ENCODE peak calls at places on chromosomes 2 and 18, in four cellular contexts. One of them, this sample, is unnamed. For H3K4me1 and H3K9me3, the result is how much of the 10 kb centered on the place peaks cover.

GRCh38 chr2:66675596-66675995 is 240.7 kb downstream of the MEIS1 start:
- DNase-seq in cardiac muscle cell: no peak
- DNase-seq in CD8-positive, alpha-beta memory T cell: no peak
- DNase-seq in GM23248: no peak
- DNase-seq in this sample: no peak

GRCh38 chr18:5596585-5596984 is 52.8 kb upstream of the EPB41L3 start:
- DNase-seq in cardiac muscle cell: no peak
- DNase-seq in CD8-positive, alpha-beta memory T cell: no peak
- DNase-seq in GM23248: no peak
- DNase-seq in this sample: no peak

GRCh38 chr18:79925656-79925979 is 25.8 kb downstream of the SLC66A2 start:
- DNase-seq in cardiac muscle cell: no peak
- DNase-seq in CD8-positive, alpha-beta memory T cell: no peak
- DNase-seq in GM23248: no peak
- DNase-seq in this sample: no peak

GRCh38 chr2:39437522-39438296 is 624 bp upstream of the MAP4K3 start:
- DNase-seq in cardiac muscle cell: peak
- DNase-seq in CD8-positive, alpha-beta memory T cell: peak
- DNase-seq in GM23248: peak
- DNase-seq in this sample: no peak

GRCh38 chr2:153601812-153602211 is 123.2 kb upstream of the RPRM start:
- DNase-seq in cardiac muscle cell: no peak
- DNase-seq in CD8-positive, alpha-beta memory T cell: no peak
- DNase-seq in GM23248: no peak
- DNase-seq in this sample: no peak

GRCh38 chr2:120346667-120347358 is 877 bp downstream of the INHBB start:
- DNase-seq in cardiac muscle cell: peak
- DNase-seq in CD8-positive, alpha-beta memory T cell: no peak
- DNase-seq in GM23248: peak
- DNase-seq in this sample: no peak

GRCh38 chr2:198763793-198764192 is 693.9 kb downstream of the SATB2 start:
- DNase-seq in cardiac muscle cell: no peak
- DNase-seq in CD8-positive, alpha-beta memory T cell: no peak
- DNase-seq in GM23248: no peak
- DNase-seq in this sample: no peak

GRCh38 chr18:5238371-5238758 is 41.3 kb upstream of the AKAIN1 start:
- DNase-seq in cardiac muscle cell: peak
- DNase-seq in CD8-positive, alpha-beta memory T cell: peak
- DNase-seq in GM23248: peak
- DNase-seq in this sample: peak

GRCh38 chr2:164562666-164563065 is 58.6 kb downstream of the GRB14 start:
- DNase-seq in cardiac muscle cell: no peak
- DNase-seq in CD8-positive, alpha-beta memory T cell: no peak
- DNase-seq in GM23248: no peak
- DNase-seq in this sample: no peak

GRCh38 chr2:74499269-74499939 is at the start of gene LBX2:
- DNase-seq in cardiac muscle cell: peak
- DNase-seq in CD8-positive, alpha-beta memory T cell: no peak
- DNase-seq in GM23248: peak
- DNase-seq in this sample: no peak

GRCh38 chr2:225486226-225486625 is 86.7 kb downstream of the NYAP2 start:
- DNase-seq in cardiac muscle cell: no peak
- DNase-seq in CD8-positive, alpha-beta memory T cell: no peak
- DNase-seq in GM23248: no peak
- DNase-seq in this sample: no peak

GRCh38 chr18:75558790-75559189 is 131.3 kb upstream of the SMIM21 start:
- DNase-seq in cardiac muscle cell: no peak
- DNase-seq in CD8-positive, alpha-beta memory T cell: no peak
- DNase-seq in GM23248: no peak
- DNase-seq in this sample: no peak

GRCh38 chr18:46917808-46918600 is 602 bp downstream of the KATNAL2 start:
- DNase-seq in cardiac muscle cell: peak
- DNase-seq in CD8-positive, alpha-beta memory T cell: no peak
- DNase-seq in GM23248: peak
- DNase-seq in this sample: no peak

GRCh38 chr2:55888941-55889340 is 34.6 kb downstream of the EFEMP1 start:
- DNase-seq in cardiac muscle cell: peak
- DNase-seq in CD8-positive, alpha-beta memory T cell: no peak
- DNase-seq in GM23248: peak
- DNase-seq in this sample: no peak

GRCh38 chr2:71635798-71636197 is 182.4 kb downstream of the DYSF start:
- DNase-seq in cardiac muscle cell: no peak
- DNase-seq in CD8-positive, alpha-beta memory T cell: no peak
- DNase-seq in GM23248: no peak
- DNase-seq in this sample: no peak

GRCh38 chr2:30398488-30398887 is 48.6 kb upstream of the LCLAT1 start:
- DNase-seq in cardiac muscle cell: no peak
- DNase-seq in CD8-positive, alpha-beta memory T cell: no peak
- DNase-seq in GM23248: peak
- DNase-seq in this sample: no peak

GRCh38 chr2:240128608-240129144 is 7.4 kb downstream of the COPS9 start:
- DNase-seq in cardiac muscle cell: no peak
- DNase-seq in CD8-positive, alpha-beta memory T cell: no peak
- DNase-seq in GM23248: no peak
- DNase-seq in this sample: no peak

GRCh38 chr2:105774781-105775337 is 30.1 kb downstream of the NCK2 start:
- DNase-seq in cardiac muscle cell: no peak
- DNase-seq in CD8-positive, alpha-beta memory T cell: no peak
- DNase-seq in GM23248: no peak
- DNase-seq in this sample: no peak

GRCh38 chr2:227472265-227473018 is 486 bp downstream of the AGFG1 start:
- DNase-seq in cardiac muscle cell: peak
- DNase-seq in CD8-positive, alpha-beta memory T cell: peak
- DNase-seq in GM23248: peak
- DNase-seq in this sample: peak

GRCh38 chr2:182767578-182767977 is 51.5 kb downstream of the DNAJC10 start:
- DNase-seq in cardiac muscle cell: peak
- DNase-seq in CD8-positive, alpha-beta memory T cell: no peak
- DNase-seq in GM23248: peak
- DNase-seq in this sample: no peak

GRCh38 chr2:192151848-192152247 is 42.9 kb downstream of the TMEFF2 start:
- DNase-seq in cardiac muscle cell: peak
- DNase-seq in CD8-positive, alpha-beta memory T cell: no peak
- DNase-seq in GM23248: peak
- DNase-seq in this sample: no peak

GRCh38 chr2:96088340-96089335 is 27.7 kb downstream of the ADRA2B start:
- DNase-seq in cardiac muscle cell: no peak
- DNase-seq in CD8-positive, alpha-beta memory T cell: no peak
- DNase-seq in GM23248: no peak
- DNase-seq in this sample: no peak

GRCh38 chr2:202116686-202117085 is 43.6 kb downstream of the KIAA2012 start:
- DNase-seq in cardiac muscle cell: no peak
- DNase-seq in CD8-positive, alpha-beta memory T cell: no peak
- DNase-seq in GM23248: no peak
- DNase-seq in this sample: no peak

GRCh38 chr2:27522400-27522945 is 25.8 kb downstream of the GCKR start:
- DNase-seq in cardiac muscle cell: no peak
- DNase-seq in CD8-positive, alpha-beta memory T cell: no peak
- DNase-seq in GM23248: no peak
- DNase-seq in this sample: no peak

GRCh38 chr2:101310591-101311389 is 2.3 kb upstream of the RNF149 start:
- DNase-seq in cardiac muscle cell: no peak
- DNase-seq in CD8-positive, alpha-beta memory T cell: no peak
- DNase-seq in GM23248: peak
- DNase-seq in this sample: no peak

GRCh38 chr2:223860809-223861738 is 23.7 kb upstream of the AP1S3 start:
- DNase-seq in cardiac muscle cell: peak
- DNase-seq in CD8-positive, alpha-beta memory T cell: no peak
- DNase-seq in GM23248: peak
- DNase-seq in this sample: no peak

GRCh38 chr18:9726936-9727335 is 18.8 kb downstream of the RAB31 start:
- DNase-seq in cardiac muscle cell: no peak
- DNase-seq in CD8-positive, alpha-beta memory T cell: no peak
- DNase-seq in GM23248: no peak
- DNase-seq in this sample: no peak

GRCh38 chr18:47261902-47262301 is 10.4 kb upstream of the SKOR2 start:
- DNase-seq in cardiac muscle cell: no peak
- DNase-seq in CD8-positive, alpha-beta memory T cell: no peak
- DNase-seq in GM23248: no peak
- DNase-seq in this sample: no peak

GRCh38 chr2:199603748-199604291 is 146.1 kb upstream of the SATB2 start:
- DNase-seq in cardiac muscle cell: no peak
- DNase-seq in CD8-positive, alpha-beta memory T cell: no peak
- DNase-seq in GM23248: peak
- DNase-seq in this sample: no peak

GRCh38 chr2:216555274-216555673 is 56.6 kb downstream of the RPL37A start:
- DNase-seq in cardiac muscle cell: peak
- DNase-seq in CD8-positive, alpha-beta memory T cell: no peak
- DNase-seq in GM23248: peak
- DNase-seq in this sample: no peak

GRCh38 chr18:55927831-55928230 is 339.8 kb upstream of the TCF4 start:
- DNase-seq in cardiac muscle cell: peak
- DNase-seq in CD8-positive, alpha-beta memory T cell: no peak
- DNase-seq in GM23248: peak
- DNase-seq in this sample: no peak

GRCh38 chr2:122329266-122329665 is 573.8 kb downstream of the TSN start:
- DNase-seq in cardiac muscle cell: no peak
- DNase-seq in CD8-positive, alpha-beta memory T cell: no peak
- DNase-seq in GM23248: peak
- DNase-seq in this sample: no peak

DNA sequence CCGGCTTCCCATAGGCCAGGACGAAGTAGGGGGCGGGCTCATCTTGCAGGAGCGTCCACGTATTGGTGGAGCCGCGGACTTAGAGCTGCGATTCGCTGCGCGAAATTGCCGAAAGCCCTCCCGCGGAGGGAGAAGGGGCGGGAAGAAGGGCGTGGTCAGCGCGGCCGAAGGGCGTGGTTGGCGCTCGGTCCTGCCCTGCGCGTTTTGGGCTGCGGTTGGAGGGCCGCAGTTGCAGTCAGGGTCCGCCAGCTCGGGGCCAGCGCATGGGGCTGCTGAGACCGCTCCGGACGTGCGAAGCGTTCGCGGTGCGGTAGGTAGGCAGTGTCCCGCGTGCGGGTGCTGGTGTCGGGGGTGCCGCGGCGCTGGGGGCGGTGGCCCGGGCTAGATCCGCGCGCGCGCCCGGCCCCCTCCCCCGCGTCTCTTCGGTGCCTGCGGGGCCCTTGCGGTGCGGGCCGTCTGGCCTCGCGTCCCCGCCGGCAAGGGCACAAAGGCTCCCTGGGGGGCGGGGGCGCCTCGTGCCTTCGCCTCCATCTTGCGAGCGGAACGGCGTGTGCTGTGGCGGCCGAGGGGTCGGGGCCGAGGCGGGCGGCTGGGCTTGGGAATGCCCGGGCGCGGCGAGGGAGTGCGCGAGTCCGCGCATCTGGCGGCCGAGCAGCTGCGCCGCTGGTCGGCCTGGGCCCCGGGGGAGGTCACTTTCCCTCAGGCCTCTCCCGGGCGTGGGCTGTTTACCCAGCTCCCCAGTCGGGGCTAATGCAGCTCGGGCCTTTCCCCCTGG is at the start of gene CEP68:
- DNase-seq in cardiac muscle cell: peak
- DNase-seq in CD8-positive, alpha-beta memory T cell: peak
- DNase-seq in GM23248: peak
- DNase-seq in this sample: peak
- H3K4me1 ChIP-seq in cardiac muscle cell: under half
- H3K4me1 ChIP-seq in CD8-positive, alpha-beta memory T cell: half or more
- H3K4me1 ChIP-seq in GM23248: under half
- H3K4me1 ChIP-seq in this sample: under half

DNA sequence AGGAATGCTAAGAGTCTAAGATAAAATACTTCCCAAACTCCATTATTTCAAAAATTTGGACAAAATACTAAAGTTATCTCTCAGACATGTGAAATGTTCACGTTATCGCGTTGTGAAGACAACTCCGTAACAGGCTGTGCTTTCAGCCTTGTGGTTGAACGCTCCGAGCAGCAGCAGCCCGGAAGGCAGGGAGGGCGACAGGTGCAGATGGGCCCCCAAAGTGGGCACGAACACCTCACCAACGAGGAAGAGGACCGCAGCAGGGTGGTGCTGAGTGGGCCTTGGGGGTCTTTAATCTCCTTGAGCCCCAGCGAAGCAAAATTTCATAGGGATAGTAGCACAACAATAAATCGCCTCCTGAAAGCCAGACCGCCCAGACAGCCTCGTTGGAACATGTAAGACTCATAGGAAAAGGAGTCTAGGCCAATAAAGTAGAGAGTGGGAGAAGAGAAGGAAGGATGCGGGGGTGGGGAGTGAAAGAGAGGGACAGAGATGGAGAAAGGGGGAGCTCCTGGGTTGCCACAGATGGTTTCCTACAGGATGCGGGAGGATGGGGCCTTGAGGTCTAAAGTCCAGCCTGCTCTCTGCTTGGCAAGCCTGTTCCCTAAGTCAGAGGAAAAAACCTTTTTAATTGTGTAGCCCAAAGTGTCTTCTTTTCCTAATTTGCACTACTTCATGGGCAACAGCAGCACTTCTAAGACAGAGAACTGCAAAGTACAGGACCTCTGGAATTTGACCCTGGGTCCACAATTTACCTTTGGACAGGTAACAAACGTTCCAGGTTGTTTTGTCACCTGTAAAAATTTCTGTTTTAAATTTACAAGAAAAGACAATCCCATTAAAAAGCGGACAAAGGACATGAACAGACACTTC is 1.3 kb upstream of the FAM110C start:
- DNase-seq in cardiac muscle cell: no peak
- DNase-seq in CD8-positive, alpha-beta memory T cell: no peak
- DNase-seq in GM23248: no peak
- DNase-seq in this sample: no peak
- H3K27ac ChIP-seq in cardiac muscle cell: no peak
- H3K27ac ChIP-seq in CD8-positive, alpha-beta memory T cell: no peak
- H3K27ac ChIP-seq in GM23248: no peak
- H3K27ac ChIP-seq in this sample: no peak

DNA sequence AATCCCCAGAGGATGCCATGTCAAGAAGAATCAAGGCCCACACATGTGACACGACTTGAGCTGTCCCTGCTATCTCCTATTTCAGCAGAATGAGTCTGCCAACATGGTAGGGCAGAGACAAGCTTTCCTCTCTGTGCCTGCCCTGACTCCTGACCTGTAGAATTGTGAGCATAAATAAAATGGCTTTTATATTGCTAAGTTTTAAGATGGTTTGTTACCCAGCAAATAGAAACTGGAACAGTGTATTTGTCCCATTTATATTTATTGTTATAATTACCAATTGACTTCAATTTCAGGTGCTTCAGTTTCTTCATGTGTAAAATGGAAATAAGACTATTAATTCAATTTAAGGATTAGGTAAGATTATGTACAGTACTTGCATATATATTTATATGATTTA is 90.5 kb downstream of the ASB1 start:
- DNase-seq in cardiac muscle cell: no peak
- DNase-seq in CD8-positive, alpha-beta memory T cell: no peak
- DNase-seq in GM23248: no peak
- DNase-seq in this sample: no peak
- H3K9me3 ChIP-seq in cardiac muscle cell: under half
- H3K9me3 ChIP-seq in CD8-positive, alpha-beta memory T cell: under half
- H3K9me3 ChIP-seq in GM23248: under half
- H3K9me3 ChIP-seq in this sample: under half

DNA sequence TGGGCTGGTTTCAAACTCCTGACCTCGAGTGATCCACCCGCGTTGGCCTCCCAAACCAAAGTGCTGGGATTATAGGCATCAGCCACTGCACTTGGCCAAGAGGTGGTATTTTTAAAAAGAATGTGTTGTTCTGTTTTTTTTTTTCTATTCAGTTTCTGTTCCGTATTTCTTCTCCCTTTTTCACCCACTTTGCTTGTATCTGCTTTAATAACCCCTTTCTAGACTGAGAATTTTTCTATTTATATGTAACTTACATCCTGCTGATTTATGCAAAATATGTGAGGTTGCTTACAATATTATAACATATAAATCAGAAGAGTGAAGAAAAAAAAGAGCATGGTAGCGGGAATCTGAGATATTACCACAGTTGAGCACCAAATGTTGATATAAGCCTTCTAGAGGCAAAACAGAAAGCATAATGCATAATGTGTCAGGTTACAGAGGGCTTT is 17.2 kb upstream of the LYPD6B start:
- DNase-seq in cardiac muscle cell: no peak
- DNase-seq in CD8-positive, alpha-beta memory T cell: no peak
- DNase-seq in GM23248: no peak
- DNase-seq in this sample: no peak
- H3K4me1 ChIP-seq in cardiac muscle cell: under half
- H3K4me1 ChIP-seq in CD8-positive, alpha-beta memory T cell: under half
- H3K4me1 ChIP-seq in GM23248: under half
- H3K4me1 ChIP-seq in this sample: under half

This sample was measured in effector memory CD4-positive, alpha-beta T cell.